ENCODE peak calls at places on chromosome 3, in seven cellular contexts. A is mammary epithelial cell, N is brain microvascular endothelial cell, P is HepG2, C is astrocyte, B is A549, O is PC-3. T is an unnamed sample.

GRCh38 chr3:132598181-132598580 is 1.1 kb downstream of the ACKR4 start:
- DNase-seq in B (no peak), P (no peak), C (no peak), N (no peak), O (no peak), A (no peak), T (no peak)

GRCh38 chr3:123960791-123961507 is at the start of gene CCDC14:
- DNase-seq in N (peak), C (peak), P (peak), A (peak), B (peak), O (peak), T (peak)

GRCh38 chr3:74624301-74624700 is 9.8 kb upstream of the CNTN3 start:
- DNase-seq in O (no peak), P (no peak), B (no peak), C (peak), A (peak), N (no peak), T (no peak)

GRCh38 chr3:171092467-171092911 is 66.0 kb upstream of the SLC2A2 start:
- DNase-seq in O (no peak), B (no peak), N (no peak), P (peak), A (no peak), C (no peak), T (no peak)

GRCh38 chr3:115651599-115651998 is 28.3 kb downstream of the GAP43 start:
- DNase-seq in C (no peak), B (no peak), N (no peak), O (no peak), A (no peak), P (no peak), T (no peak)

GRCh38 chr3:73270839-73271483 is 209.5 kb downstream of the EBLN2 start:
- DNase-seq in B (no peak), A (no peak), P (no peak), O (no peak), N (no peak), C (peak), T (no peak)

GRCh38 chr3:132332082-132332964 is 15.1 kb downstream of the ACP3 start:
- DNase-seq in B (no peak), N (no peak), C (no peak), O (no peak), A (peak), P (no peak), T (no peak)

GRCh38 chr3:74988095-74988494 is 373.6 kb upstream of the CNTN3 start:
- DNase-seq in B (no peak), N (no peak), C (no peak), A (no peak), P (no peak), O (no peak), T (no peak)

GRCh38 chr3:174132006-174132405 is 727.1 kb upstream of the NAALADL2 start:
- DNase-seq in N (no peak), C (no peak), P (no peak), B (no peak), O (no peak), A (no peak), T (no peak)

GRCh38 chr3:192825657-192826200 is 91.9 kb downstream of the MB21D2 start:
- DNase-seq in P (peak), A (peak), B (peak), C (peak), N (no peak), O (no peak), T (peak)

GRCh38 chr3:39383913-39384664 is 919 bp downstream of the SLC25A38 start:
- DNase-seq in O (peak), B (peak), A (peak), N (peak), P (peak), C (peak), T (peak)

GRCh38 chr3:17935217-17935616 is 192.8 kb upstream of the TBC1D5 start:
- DNase-seq in C (no peak), P (no peak), N (no peak), A (no peak), O (no peak), B (no peak), T (peak)

GRCh38 chr3:15164356-15164755 is 41.7 kb upstream of the CAPN7 start:
- DNase-seq in C (no peak), O (no peak), A (no peak), P (no peak), N (no peak), B (no peak), T (no peak)

GRCh38 chr3:39148116-39149058 is 5.0 kb downstream of the CSRNP1 start:
- DNase-seq in P (no peak), C (peak), N (peak), B (no peak), A (no peak), O (no peak), T (no peak)

GRCh38 chr3:62940763-62941632 is 65.8 kb upstream of the CADPS start:
- DNase-seq in A (no peak), P (no peak), O (no peak), B (no peak), C (peak), N (no peak), T (peak)

GRCh38 chr3:98558100-98558499 is 26.3 kb downstream of the GPR15 start:
- DNase-seq in A (no peak), C (no peak), O (no peak), P (no peak), B (no peak), N (no peak), T (no peak)

GRCh38 chr3:176514297-176514696 is 683.0 kb downstream of the TBL1XR1 start:
- DNase-seq in C (peak), B (peak), O (peak), N (peak), P (peak), A (peak), T (peak)

GRCh38 chr3:45881031-45882022 is 5.0 kb upstream of the CCR9 start:
- DNase-seq in A (peak), P (no peak), C (peak), O (peak), N (peak), B (no peak), T (no peak)

GRCh38 chr3:78029775-78030174 is 989.9 kb downstream of the ROBO2 start:
- DNase-seq in B (no peak), P (no peak), N (no peak), O (no peak), A (no peak), C (no peak), T (no peak)

GRCh38 chr3:29280675-29281264 is at the start of gene RBMS3:
- DNase-seq in B (peak), P (no peak), N (peak), A (peak), O (peak), C (peak), T (peak)

GRCh38 chr3:99114565-99115291 is 213.2 kb upstream of the DCBLD2 start:
- DNase-seq in O (peak), A (peak), C (peak), P (peak), N (peak), B (peak), T (peak)

GRCh38 chr3:151503074-151503473 is 42.2 kb upstream of the IGSF10 start:
- DNase-seq in N (no peak), A (no peak), B (no peak), C (no peak), O (no peak), P (no peak), T (no peak)

GRCh38 chr3:10594915-10595314 is 89.5 kb upstream of the ATP2B2 start:
- DNase-seq in A (peak), P (peak), C (peak), O (peak), N (peak), B (peak), T (peak)

GRCh38 chr3:151468284-151468917 is 7.5 kb upstream of the IGSF10 start:
- DNase-seq in A (peak), B (peak), N (peak), O (peak), C (peak), P (peak), T (peak)

GRCh38 chr3:95134693-95135375 is 1072.0 kb downstream of the NSUN3 start:
- DNase-seq in P (no peak), A (no peak), B (no peak), N (no peak), O (peak), C (peak), T (no peak)

GRCh38 chr3:152258448-152259302 is 10.1 kb upstream of the MBNL1 start:
- DNase-seq in C (peak), A (peak), B (peak), N (peak), P (peak), O (peak), T (no peak)

GRCh38 chr3:45554001-45554691 is 40.4 kb upstream of the LIMD1 start:
- DNase-seq in A (no peak), P (no peak), N (no peak), O (no peak), B (no peak), C (peak), T (no peak)

GRCh38 chr3:101829066-101829830 is 20.1 kb upstream of the NFKBIZ start:
- DNase-seq in A (peak), P (no peak), B (no peak), N (peak), O (no peak), C (peak), T (no peak)

GRCh38 chr3:7025581-7026300 is 164.8 kb downstream of the GRM7 start:
- DNase-seq in C (peak), O (no peak), B (no peak), P (no peak), A (no peak), N (no peak), T (no peak)

GRCh38 chr3:46736006-46736872 is 18.6 kb upstream of the PRSS50 start:
- DNase-seq in C (no peak), B (no peak), N (no peak), A (no peak), P (no peak), O (no peak), T (no peak)

GRCh38 chr3:128076783-128077624 is 24.8 kb downstream of the SEC61A1 start:
- DNase-seq in O (no peak), A (no peak), N (no peak), C (no peak), P (no peak), B (no peak), T (peak)

GRCh38 chr3:193789455-193789854 is 196.4 kb downstream of the OPA1 start:
- DNase-seq in C (no peak), N (no peak), P (no peak), B (no peak), A (no peak), O (no peak), T (no peak)

DNA sequence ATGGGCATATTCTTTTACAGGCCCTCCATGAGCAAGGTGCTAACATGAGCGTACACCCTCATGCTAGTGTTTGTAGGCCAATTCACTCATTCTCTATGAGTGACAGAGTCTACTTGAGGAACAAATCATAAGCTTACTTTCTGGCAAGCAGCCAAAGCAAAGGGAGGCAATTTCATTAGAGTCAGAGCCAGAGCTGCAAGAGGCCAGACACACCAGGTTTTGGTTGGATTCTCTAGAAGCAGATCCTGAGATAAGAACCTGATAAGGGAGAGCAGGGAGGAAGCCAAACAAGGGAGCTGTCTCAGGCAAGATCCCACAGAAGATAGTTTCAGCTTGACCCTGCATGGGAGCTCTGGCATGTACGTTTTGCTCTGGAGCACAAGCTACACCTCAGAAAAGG is 214.1 kb upstream of the CTNNB1 start:
- DNase-seq in P (no peak), A (no peak), N (no peak), O (no peak), B (no peak), C (no peak), T (peak)
- H3K27ac ChIP-seq in P (no peak), A (no peak), N (no peak), O (no peak), B (no peak), C (no peak), T (no peak)

GRCh38 chr3:126654571-126655393 is at the start of gene TXNRD3:
- DNase-seq in B (peak), P (peak), C (peak), O (peak), N (peak), A (peak), T (peak)
- TF ChIP-seq CTCF in B (peak), P (peak), C (no peak), O (no peak), N (no peak), A (no peak), T (no peak)

DNA sequence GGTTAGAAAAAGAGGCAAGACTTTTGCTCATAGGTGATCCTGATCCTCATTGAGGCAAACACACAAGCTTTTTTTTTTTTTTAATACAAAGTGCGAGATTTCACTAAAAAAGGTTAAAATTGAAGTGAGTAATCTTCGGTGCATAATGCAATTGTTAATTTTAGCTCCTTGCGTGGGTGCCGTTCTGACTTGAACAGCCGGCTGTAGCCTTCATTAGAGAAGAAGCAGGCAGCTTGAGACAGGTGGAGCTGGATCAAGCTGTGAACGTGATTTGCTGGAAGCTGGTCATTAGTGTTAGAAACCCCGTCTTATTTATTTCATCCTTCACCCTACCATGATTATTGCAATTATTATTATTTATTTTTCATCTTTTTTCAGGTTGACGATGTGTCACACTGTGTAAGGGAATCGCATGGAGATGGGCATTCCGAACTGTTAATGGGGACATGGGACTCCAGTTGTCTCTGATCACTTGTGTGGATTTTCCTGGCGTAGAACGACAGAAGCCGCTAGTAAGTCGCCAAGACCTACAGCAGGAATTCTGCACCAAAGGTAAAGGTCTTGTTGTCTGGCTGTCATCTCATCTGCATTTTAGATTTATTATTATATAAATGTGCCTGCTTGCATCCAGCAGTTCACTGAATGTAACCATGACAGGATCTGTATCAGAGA is 40.2 kb downstream of the ARPP21 start:
- DNase-seq in C (no peak), N (no peak), A (no peak), O (no peak), B (no peak), P (no peak), T (no peak)
- H3K27ac ChIP-seq in C (no peak), N (no peak), A (no peak), O (no peak), B (no peak), P (no peak), T (no peak)

GRCh38 chr3:143084856-143085731 is 34.5 kb upstream of the CHST2 start:
- DNase-seq in N (peak), B (peak), C (peak), P (no peak), O (peak), A (peak), T (no peak)
- TF ChIP-seq CTCF in N (peak), B (no peak), C (no peak), P (no peak), O (no peak), A (no peak), T (no peak)

GRCh38 chr3:156664285-156665178 is 9.9 kb upstream of the TIPARP start:
- DNase-seq in N (no peak), C (no peak), O (no peak), A (no peak), B (no peak), P (no peak), T (no peak)

GRCh38 chr3:156657862-156658731 is 16.3 kb upstream of the TIPARP start:
- DNase-seq in N (no peak), C (no peak), A (no peak), B (no peak), P (no peak), O (no peak), T (no peak)

GRCh38 chr3:156659260-156659659 is 15.1 kb upstream of the TIPARP start:
- DNase-seq in C (peak), O (no peak), A (no peak), B (no peak), P (no peak), N (no peak), T (no peak)

GRCh38 chr3:156658732-156659090 is 15.7 kb upstream of the TIPARP start:
- DNase-seq in B (no peak), O (no peak), N (no peak), A (no peak), P (no peak), C (no peak), T (no peak)

GRCh38 chr3:156661158-156661557 is 13.2 kb upstream of the TIPARP start:
- DNase-seq in P (no peak), B (no peak), N (no peak), A (no peak), O (no peak), C (no peak), T (no peak)
- H3K27ac ChIP-seq in P (no peak), B (no peak), N (no peak), A (no peak), O (no peak), C (no peak), T (no peak)

GRCh38 chr3:182393830-182394367 is 399.4 kb upstream of the ATP11B start:
- DNase-seq in N (no peak), P (no peak), A (no peak), B (no peak), O (no peak), C (no peak), T (no peak)

GRCh38 chr3:182389041-182389815 is 404.1 kb upstream of the ATP11B start:
- DNase-seq in A (peak), P (no peak), B (no peak), O (peak), C (peak), N (no peak), T (no peak)

GRCh38 chr3:182388506-182388905 is 404.8 kb upstream of the ATP11B start:
- DNase-seq in O (peak), P (no peak), B (no peak), N (no peak), C (peak), A (no peak), T (no peak)

GRCh38 chr3:182393151-182393550 is 400.2 kb upstream of the ATP11B start:
- DNase-seq in P (no peak), A (no peak), N (no peak), O (no peak), B (no peak), C (no peak), T (no peak)

DNA sequence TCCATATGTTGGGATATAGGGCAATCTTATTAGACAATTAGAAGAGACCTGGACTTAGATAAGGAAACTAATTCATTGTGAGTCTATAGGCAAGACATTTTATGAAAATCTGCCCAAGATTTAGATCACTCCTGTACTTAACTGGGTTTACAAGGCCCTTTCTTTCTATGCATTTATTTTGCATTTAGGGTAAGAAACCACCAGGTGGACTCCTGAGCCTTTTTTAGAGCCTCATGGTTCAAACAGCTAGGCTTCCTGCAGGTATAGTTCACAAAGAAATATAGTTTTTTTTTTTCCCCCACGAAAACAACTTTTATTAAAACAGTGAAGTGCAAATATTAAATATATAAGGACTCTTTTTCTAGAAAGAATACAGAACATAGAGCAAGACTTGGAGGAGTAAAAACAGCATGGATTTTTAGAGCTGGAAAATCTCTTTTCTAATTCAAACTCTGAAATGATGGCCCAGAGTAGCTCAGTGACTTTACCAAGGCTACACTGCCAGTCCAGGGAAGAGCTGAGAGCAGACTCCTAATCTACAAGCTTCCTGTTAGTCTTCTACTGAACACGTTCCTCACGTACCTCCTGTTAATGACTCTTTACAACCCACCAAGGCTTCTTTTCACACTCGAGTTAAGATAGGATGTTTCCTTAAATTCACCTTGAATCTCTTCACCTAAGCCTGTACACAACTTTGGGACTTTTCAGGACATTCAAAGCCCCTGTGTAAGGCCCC is 401.0 kb upstream of the ATP11B start:
- DNase-seq in C (no peak), P (no peak), N (no peak), A (no peak), B (no peak), O (peak), T (no peak)
- TF ChIP-seq CTCF in C (no peak), P (no peak), N (no peak), A (peak), B (no peak), O (peak), T (no peak)

GRCh38 chr3:195267096-195267495 is 3.9 kb downstream of the XXYLT1 start:
- DNase-seq in P (no peak), A (no peak), B (no peak), N (no peak), O (no peak), C (no peak), T (no peak)

GRCh38 chr3:195270079-195270349 is 945 bp downstream of the XXYLT1 start:
- DNase-seq in B (no peak), O (no peak), A (no peak), P (no peak), N (no peak), C (no peak), T (no peak)

GRCh38 chr3:195270350-195271115 is 426 bp downstream of the XXYLT1 start:
- DNase-seq in N (peak), A (peak), B (peak), O (peak), P (peak), C (peak), T (peak)

GRCh38 chr3:195269375-195270078 is 1.4 kb downstream of the XXYLT1 start:
- DNase-seq in C (no peak), B (no peak), N (no peak), P (no peak), A (no peak), O (no peak), T (no peak)

GRCh38 chr3:195268608-195269309 is 2.2 kb downstream of the XXYLT1 start:
- DNase-seq in N (no peak), O (no peak), B (no peak), P (no peak), A (no peak), C (no peak), T (no peak)
- H3K27ac ChIP-seq in N (no peak), O (no peak), B (no peak), P (no peak), A (no peak), C (no peak), T (no peak)

DNA sequence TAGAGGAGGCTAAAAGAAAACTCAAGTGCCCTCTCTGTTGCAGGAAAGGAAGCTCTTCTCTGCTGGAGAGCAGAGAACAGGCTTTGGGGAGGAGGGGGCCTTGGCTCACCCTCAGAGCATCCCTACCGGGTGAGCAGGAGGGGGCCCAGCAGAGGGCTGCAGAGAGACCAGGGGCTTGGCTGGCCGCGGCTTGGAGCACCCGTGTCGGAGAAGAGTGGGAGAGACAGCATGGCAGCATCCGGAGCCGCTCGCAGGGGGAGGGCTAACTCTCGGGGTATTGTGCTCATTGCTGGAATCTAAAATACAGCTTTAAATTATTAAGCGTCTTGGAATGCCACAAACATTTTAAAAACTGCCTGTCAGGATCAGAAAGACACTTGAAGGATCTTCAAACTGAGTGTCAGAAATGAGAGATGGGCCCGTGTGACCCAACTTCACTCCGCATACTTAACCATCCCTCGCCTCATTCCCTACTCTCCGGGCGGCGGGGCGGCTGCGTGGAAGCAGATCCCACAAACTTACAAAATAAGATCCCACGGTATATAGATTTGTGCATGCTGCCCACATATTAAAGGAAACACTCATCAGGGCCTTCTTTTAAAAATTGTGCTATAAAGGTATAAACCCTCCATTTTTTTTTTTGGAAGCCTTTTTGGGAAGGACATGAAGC is 53.9 kb downstream of the EIF4E3 start:
- DNase-seq in O (no peak), B (no peak), A (no peak), C (no peak), N (no peak), P (no peak), T (no peak)
- TF ChIP-seq CTCF in O (no peak), B (no peak), A (no peak), C (no peak), N (no peak), P (no peak), T (no peak)